ENCODE peak calls at places on chromosome 10, in four cellular contexts. One of them, this sample, is unnamed.

GRCh38 chr10:21509391-21510217 is 15.9 kb downstream of the SKIDA1 start:
- DNase-seq in fibroblast of villous mesenchyme: no peak
- DNase-seq in H9: no peak
- DNase-seq in amniotic epithelial cell: no peak
- DNase-seq in this sample: no peak

GRCh38 chr10:61047788-61048560 is 104.0 kb upstream of the RHOBTB1 start:
- DNase-seq in fibroblast of villous mesenchyme: peak; percentile 8
- DNase-seq in H9: no peak
- DNase-seq in amniotic epithelial cell: no peak
- DNase-seq in this sample: no peak

GRCh38 chr10:21732067-21732772 is 198.2 kb downstream of the MLLT10 start:
- DNase-seq in amniotic epithelial cell: peak; percentile 80
- DNase-seq in H9: peak; percentile 88
- DNase-seq in fibroblast of villous mesenchyme: peak; percentile 85
- DNase-seq in this sample: peak; percentile 81

GRCh38 chr10:14822879-14823755 is 14.7 kb downstream of the CDNF start:
- DNase-seq in amniotic epithelial cell: peak; percentile 25
- DNase-seq in fibroblast of villous mesenchyme: peak; percentile 54
- DNase-seq in H9: no peak
- DNase-seq in this sample: peak; percentile 48

GRCh38 chr10:120950103-120950561 is 99.0 kb downstream of the WDR11 start:
- DNase-seq in fibroblast of villous mesenchyme: no peak
- DNase-seq in H9: peak; percentile 43
- DNase-seq in amniotic epithelial cell: peak; percentile 8
- DNase-seq in this sample: peak; percentile 65

GRCh38 chr10:114819313-114819712 is 2.3 kb upstream of the FHIP2A start:
- DNase-seq in fibroblast of villous mesenchyme: no peak
- DNase-seq in amniotic epithelial cell: no peak
- DNase-seq in H9: no peak
- DNase-seq in this sample: no peak

GRCh38 chr10:31864834-31865518 is 63.7 kb downstream of the ARHGAP12 start:
- DNase-seq in fibroblast of villous mesenchyme: peak; percentile 44
- DNase-seq in amniotic epithelial cell: no peak
- DNase-seq in H9: no peak
- DNase-seq in this sample: peak; percentile 75

GRCh38 chr10:117830832-117831231 is 215.9 kb downstream of the RAB11FIP2 start:
- DNase-seq in fibroblast of villous mesenchyme: no peak
- DNase-seq in H9: peak; percentile 64
- DNase-seq in amniotic epithelial cell: no peak
- DNase-seq in this sample: no peak

GRCh38 chr10:32253300-32253699 is 93.7 kb downstream of the EPC1 start:
- DNase-seq in fibroblast of villous mesenchyme: peak; percentile 30
- DNase-seq in amniotic epithelial cell: peak; percentile 22
- DNase-seq in H9: no peak
- DNase-seq in this sample: no peak

GRCh38 chr10:19663344-19663743 is 152.9 kb upstream of the PLXDC2 start:
- DNase-seq in amniotic epithelial cell: no peak
- DNase-seq in fibroblast of villous mesenchyme: no peak
- DNase-seq in H9: no peak
- DNase-seq in this sample: no peak

GRCh38 chr10:26987851-26988250 is 112.4 kb downstream of the ANKRD26 start:
- DNase-seq in amniotic epithelial cell: peak; percentile 3
- DNase-seq in fibroblast of villous mesenchyme: peak; percentile 7
- DNase-seq in H9: no peak
- DNase-seq in this sample: no peak

GRCh38 chr10:32033171-32033570 is 23.1 kb downstream of the KIF5B start:
- DNase-seq in fibroblast of villous mesenchyme: no peak
- DNase-seq in H9: no peak
- DNase-seq in amniotic epithelial cell: no peak
- DNase-seq in this sample: no peak

GRCh38 chr10:18223898-18224297 is 83.7 kb downstream of the CACNB2 start:
- DNase-seq in fibroblast of villous mesenchyme: no peak
- DNase-seq in H9: no peak
- DNase-seq in amniotic epithelial cell: no peak
- DNase-seq in this sample: no peak

GRCh38 chr10:69731184-69731583 is 70.5 kb upstream of the COL13A1 start:
- DNase-seq in amniotic epithelial cell: peak; percentile 35
- DNase-seq in fibroblast of villous mesenchyme: peak; percentile 93
- DNase-seq in H9: no peak
- DNase-seq in this sample: peak; percentile 90

GRCh38 chr10:112262556-112262955 is 20.6 kb upstream of the TECTB start:
- DNase-seq in amniotic epithelial cell: peak; percentile 3
- DNase-seq in H9: no peak
- DNase-seq in fibroblast of villous mesenchyme: peak; percentile 12
- DNase-seq in this sample: no peak

GRCh38 chr10:73744690-73744994 is 470 bp downstream of the SEC24C start:
- DNase-seq in amniotic epithelial cell: peak; percentile 62
- DNase-seq in fibroblast of villous mesenchyme: peak; percentile 73
- DNase-seq in H9: no peak
- DNase-seq in this sample: peak; percentile 87

GRCh38 chr10:129546106-129546505 is 79.1 kb downstream of the MGMT start:
- DNase-seq in amniotic epithelial cell: no peak
- DNase-seq in H9: no peak
- DNase-seq in fibroblast of villous mesenchyme: no peak
- DNase-seq in this sample: no peak

GRCh38 chr10:99279626-99280111 is 44.0 kb upstream of the HPSE2 start:
- DNase-seq in H9: no peak
- DNase-seq in amniotic epithelial cell: no peak
- DNase-seq in fibroblast of villous mesenchyme: peak; percentile 73
- DNase-seq in this sample: peak; percentile 92

GRCh38 chr10:43221419-43222293 is 45.2 kb downstream of the RASGEF1A start:
- DNase-seq in fibroblast of villous mesenchyme: no peak
- DNase-seq in H9: peak; percentile 84
- DNase-seq in amniotic epithelial cell: no peak
- DNase-seq in this sample: no peak

GRCh38 chr10:31574566-31574965 is 255.6 kb downstream of the ZEB1 start:
- DNase-seq in amniotic epithelial cell: no peak
- DNase-seq in fibroblast of villous mesenchyme: no peak
- DNase-seq in H9: no peak
- DNase-seq in this sample: no peak

GRCh38 chr10:69353981-69354635 is 62.6 kb downstream of the TACR2 start:
- DNase-seq in H9: no peak
- DNase-seq in fibroblast of villous mesenchyme: no peak
- DNase-seq in amniotic epithelial cell: no peak
- DNase-seq in this sample: no peak

GRCh38 chr10:46293832-46294640 is 7.2 kb downstream of the ANTXRL start:
- DNase-seq in amniotic epithelial cell: no peak
- DNase-seq in fibroblast of villous mesenchyme: no peak
- DNase-seq in H9: peak; percentile 32
- DNase-seq in this sample: no peak

GRCh38 chr10:120998251-120998650 is 147.1 kb downstream of the WDR11 start:
- DNase-seq in H9: no peak
- DNase-seq in amniotic epithelial cell: no peak
- DNase-seq in fibroblast of villous mesenchyme: no peak
- DNase-seq in this sample: no peak

This sample was measured in mesenchymal stem cell.